ENCODE peak calls at places on chromosomes 7 and 10, in ten cellular contexts. T is tibial artery, M is RWPE1, Q is IMR-90, N is A172, H is T-helper 1 cell, K is stomach, F is MV-4-11, G is psoas muscle, E is EL. V is an unnamed sample.

GRCh38 chr7:36942062-36942461 is 217.8 kb upstream of the AOAH start:
- DNase-seq in T (no peak), M (no peak), Q (no peak), N (no peak), H (no peak), K (no peak), F (no peak), G (no peak), E (no peak), V (peak)

GRCh38 chr7:151705744-151706567 is 171.0 kb downstream of the PRKAG2 start:
- DNase-seq in T (no peak), M (no peak), Q (peak), N (peak), H (no peak), K (no peak), F (peak), G (peak), E (peak), V (peak)

GRCh38 chr10:132304756-132305509 is 2.8 kb downstream of the STK32C start:
- DNase-seq in T (peak), M (no peak), Q (no peak), N (no peak), H (no peak), K (no peak), F (no peak), G (no peak), E (no peak), V (no peak)

GRCh38 chr10:86085686-86086085 is 280.9 kb downstream of the GRID1 start:
- DNase-seq in T (peak), M (no peak), Q (no peak), N (no peak), H (no peak), K (peak), F (no peak), G (no peak), E (no peak), V (no peak)

GRCh38 chr10:77195101-77195500 is 442.5 kb downstream of the KCNMA1 start:
- DNase-seq in T (peak), M (peak), Q (peak), N (peak), H (no peak), K (no peak), F (no peak), G (no peak), E (peak), V (no peak)

GRCh38 chr7:121587454-121587853 is 191.3 kb upstream of the FAM3C start:
- DNase-seq in T (no peak), M (no peak), Q (no peak), N (no peak), H (no peak), K (no peak), F (no peak), G (no peak), E (no peak), V (no peak)

GRCh38 chr10:32332299-32332750 is 14.6 kb downstream of the EPC1 start:
- DNase-seq in T (no peak), M (no peak), Q (peak), N (no peak), H (peak), K (no peak), F (no peak), G (no peak), E (no peak), V (no peak)

GRCh38 chr10:70538731-70539338 is 60.3 kb downstream of the PALD1 start:
- DNase-seq in T (no peak), M (no peak), Q (no peak), N (no peak), H (no peak), K (no peak), F (no peak), G (no peak), E (no peak), V (no peak)

GRCh38 chr10:126243976-126244375 is 144.3 kb downstream of the ADAM12 start:
- DNase-seq in T (no peak), M (no peak), Q (peak), N (no peak), H (no peak), K (no peak), F (no peak), G (no peak), E (peak), V (no peak)

GRCh38 chr7:2521952-2522591 is 2.5 kb downstream of the LFNG start:
- DNase-seq in T (no peak), M (no peak), Q (no peak), N (peak), H (peak), K (no peak), F (peak), G (no peak), E (peak), V (peak)

GRCh38 chr7:35697414-35698175 is 2.7 kb upstream of the HERPUD2 start:
- DNase-seq in T (no peak), M (peak), Q (peak), N (peak), H (no peak), K (no peak), F (peak), G (no peak), E (peak), V (no peak)

GRCh38 chr10:16717617-16718395 is 99.4 kb downstream of the RSU1 start:
- DNase-seq in T (no peak), M (no peak), Q (peak), N (no peak), H (no peak), K (no peak), F (peak), G (no peak), E (peak), V (no peak)

GRCh38 chr7:11261470-11261869 is 287.8 kb downstream of the PHF14 start:
- DNase-seq in T (no peak), M (no peak), Q (no peak), N (peak), H (no peak), K (peak), F (no peak), G (no peak), E (peak), V (no peak)

GRCh38 chr10:63520463-63521388 is 475 bp upstream of the REEP3 start:
- DNase-seq in T (peak), M (peak), Q (peak), N (peak), H (peak), K (peak), F (peak), G (peak), E (peak), V (peak)

GRCh38 chr7:43071604-43072003 is 40.8 kb upstream of the HECW1 start:
- DNase-seq in T (no peak), M (no peak), Q (peak), N (peak), H (no peak), K (no peak), F (peak), G (no peak), E (peak), V (peak)

GRCh38 chr7:102992820-102993531 is 80.2 kb downstream of the LRRC17 start:
- DNase-seq in T (no peak), M (peak), Q (peak), N (peak), H (no peak), K (no peak), F (peak), G (no peak), E (peak), V (no peak)

GRCh38 chr7:116578526-116578925 is 53.7 kb downstream of the CAV1 start:
- DNase-seq in T (no peak), M (no peak), Q (no peak), N (no peak), H (no peak), K (no peak), F (no peak), G (no peak), E (no peak), V (no peak)

GRCh38 chr7:101164071-101164840 is 1.1 kb downstream of the VGF start:
- DNase-seq in T (no peak), M (no peak), Q (peak), N (peak), H (no peak), K (peak), F (peak), G (no peak), E (peak), V (peak)

GRCh38 chr10:4283841-4284610 is 499.0 kb upstream of the KLF6 start:
- DNase-seq in T (peak), M (no peak), Q (peak), N (no peak), H (no peak), K (peak), F (no peak), G (peak), E (peak), V (no peak)

GRCh38 chr7:129616530-129616929 is 5.0 kb downstream of the NRF1 start:
- DNase-seq in T (no peak), M (no peak), Q (no peak), N (no peak), H (no peak), K (no peak), F (peak), G (no peak), E (no peak), V (no peak)

GRCh38 chr10:11243425-11244222 is 226.0 kb downstream of the CELF2 start:
- DNase-seq in T (no peak), M (no peak), Q (peak), N (no peak), H (no peak), K (no peak), F (no peak), G (no peak), E (peak), V (no peak)

GRCh38 chr10:70774810-70775678 is 10.1 kb downstream of the TBATA start:
- DNase-seq in T (peak), M (peak), Q (no peak), N (no peak), H (no peak), K (peak), F (no peak), G (no peak), E (no peak), V (no peak)

GRCh38 chr10:24462889-24463552 is 254.1 kb downstream of the KIAA1217 start:
- DNase-seq in T (no peak), M (no peak), Q (no peak), N (no peak), H (no peak), K (no peak), F (no peak), G (no peak), E (no peak), V (no peak)